ENCODE peak calls at places on chromosomes 13 and 19, in four cellular contexts. W is AG09309, M is IMR-90, S is dorsolateral prefrontal cortex. O is an unnamed sample.

GRCh38 chr19:16076958-16077611 is 790 bp downstream of the TPM4 start:
- DNase-seq in M (no peak), S (no peak), W (no peak), O (no peak)

GRCh38 chr19:48573163-48573505 is 21.2 kb downstream of the SULT2B1 start:
- DNase-seq in S (no peak), M (no peak), W (no peak), O (no peak)

GRCh38 chr13:97660488-97661086 is 226.6 kb downstream of the RAP2A start:
- DNase-seq in W (no peak), S (no peak), M (no peak), O (no peak)

GRCh38 chr19:54803410-54803809 is at the start of gene KIR2DL4:
- DNase-seq in M (no peak), S (no peak), W (no peak), O (no peak)

GRCh38 chr13:27968316-27969072 is 621 bp downstream of the CDX2 start:
- DNase-seq in S (no peak), W (no peak), M (no peak), O (no peak)

GRCh38 chr13:43489168-43489730 is 297.5 kb downstream of the ENOX1 start:
- DNase-seq in S (no peak), M (no peak), W (no peak), O (no peak)

GRCh38 chr13:112671359-112671758 is 18.5 kb upstream of the ATP11A start:
- DNase-seq in M (no peak), W (no peak), S (no peak), O (no peak)

GRCh38 chr13:71492346-71492871 is 374.6 kb downstream of the DACH1 start:
- DNase-seq in M (no peak), S (no peak), W (no peak), O (no peak)

GRCh38 chr13:43129021-43129420 is 105.6 kb downstream of the DNAJC15 start:
- DNase-seq in W (no peak), S (no peak), M (no peak), O (no peak)

GRCh38 chr13:90867336-90867683 is 480.2 kb upstream of the MIR17HG start:
- DNase-seq in M (peak), W (peak), S (no peak), O (peak)

GRCh38 chr13:106357198-106357597 is 178.3 kb downstream of the EFNB2 start:
- DNase-seq in S (no peak), W (no peak), M (peak), O (no peak)

GRCh38 chr13:87680298-87680697 is 9.1 kb downstream of the SLITRK5 start:
- DNase-seq in W (no peak), M (no peak), S (no peak), O (no peak)

GRCh38 chr13:102816633-102817032 is 17.7 kb downstream of the BIVM start:
- DNase-seq in W (no peak), M (no peak), S (no peak), O (no peak)

GRCh38 chr13:26379831-26380230 is 125.9 kb downstream of the CDK8 start:
- DNase-seq in S (no peak), W (no peak), M (no peak), O (no peak)

GRCh38 chr13:30305456-30305855 is 1.9 kb downstream of the KATNAL1 start:
- DNase-seq in S (no peak), M (no peak), W (no peak), O (no peak)

GRCh38 chr19:8515317-8515716 is 1.4 kb upstream of the ZNF414 start:
- DNase-seq in W (no peak), S (no peak), M (no peak), O (no peak)

GRCh38 chr19:9528757-9529336 is 9.6 kb downstream of the ZNF426 start:
- DNase-seq in S (no peak), M (peak), W (no peak), O (no peak)

GRCh38 chr13:91659583-91660415 is 261.4 kb downstream of the GPC5 start:
- DNase-seq in S (no peak), W (no peak), M (no peak), O (no peak)

GRCh38 chr13:26445092-26445491 is 112.4 kb upstream of the WASF3 start:
- DNase-seq in S (no peak), M (no peak), W (no peak), O (no peak)

GRCh38 chr19:3983936-3984583 is 1.2 kb downstream of the EEF2 start:
- DNase-seq in S (no peak), M (peak), W (no peak), O (no peak)

GRCh38 chr13:48571121-48571901 is 38.4 kb upstream of the RCBTB2 start:
- DNase-seq in W (peak), M (peak), S (no peak), O (no peak)

GRCh38 chr13:44814144-44814543 is 175.1 kb downstream of the NUFIP1 start:
- DNase-seq in M (no peak), S (no peak), W (no peak), O (no peak)

GRCh38 chr19:531009-531752 is 379 bp upstream of the CDC34 start:
- DNase-seq in W (no peak), M (peak), S (no peak), O (peak)

DNA sequence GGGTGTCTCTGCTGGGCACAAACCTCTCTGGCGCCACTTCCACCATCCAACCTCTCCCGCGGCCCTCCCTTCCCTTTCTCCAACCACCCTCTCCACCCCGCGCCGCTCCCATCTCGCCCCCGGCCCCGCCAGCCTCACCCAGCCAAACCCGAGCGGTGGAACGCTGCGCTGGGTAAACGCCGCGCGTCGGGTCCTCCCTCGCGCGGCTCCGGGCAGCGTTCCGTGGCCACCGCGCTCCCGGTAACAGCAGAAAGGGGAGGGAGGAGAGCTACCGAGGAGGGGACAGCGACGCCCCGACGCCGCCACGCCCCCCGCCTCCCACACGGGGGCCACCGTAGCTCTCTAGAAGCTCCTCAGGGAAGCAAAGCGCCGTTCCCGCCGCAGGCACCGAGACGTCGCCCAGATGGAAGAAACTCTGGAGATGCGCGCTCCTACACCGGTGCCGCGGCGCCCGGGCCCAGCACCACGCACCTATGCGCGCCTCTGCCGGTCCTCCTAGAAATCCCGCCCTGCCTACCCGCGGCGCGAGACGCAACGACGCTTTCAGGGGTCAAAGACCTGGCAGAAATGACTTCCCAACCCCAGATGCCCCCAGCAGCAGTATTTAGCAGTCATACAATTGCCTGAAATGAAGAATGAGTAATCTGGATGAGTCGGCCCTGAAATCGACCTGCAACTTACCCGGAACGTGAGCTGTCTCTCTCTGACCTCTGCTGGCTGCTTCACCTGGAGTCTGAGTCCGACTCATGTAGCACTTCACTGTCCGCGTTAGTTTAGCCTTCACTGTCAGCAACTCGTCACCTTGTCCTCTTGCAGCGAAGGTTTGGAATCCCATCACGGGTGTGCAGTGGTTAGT is at the start of gene RUBCNL:
- DNase-seq in M (no peak), S (no peak), W (no peak), O (peak)
- TF ChIP-seq CTCF in M (no peak), S (no peak), W (no peak), O (no peak)

GRCh38 chr19:18798384-18799352 is 7.6 kb upstream of the COMP start:
- DNase-seq in S (no peak), M (no peak), W (no peak), O (no peak)
- TF ChIP-seq CTCF in S (no peak), M (no peak), W (no peak), O (peak)

GRCh38 chr19:20245309-20245708 is 78.3 kb downstream of the ZNF486 start:
- DNase-seq in S (no peak), M (no peak), W (no peak), O (no peak)

GRCh38 chr19:20247016-20247683 is 80.1 kb downstream of the ZNF486 start:
- DNase-seq in M (no peak), S (peak), W (no peak), O (peak)

GRCh38 chr19:20256606-20257005 is 89.6 kb downstream of the ZNF486 start:
- DNase-seq in W (no peak), M (no peak), S (no peak), O (no peak)

GRCh38 chr19:20254151-20254550 is 87.1 kb downstream of the ZNF486 start:
- DNase-seq in W (no peak), M (no peak), S (no peak), O (no peak)

DNA sequence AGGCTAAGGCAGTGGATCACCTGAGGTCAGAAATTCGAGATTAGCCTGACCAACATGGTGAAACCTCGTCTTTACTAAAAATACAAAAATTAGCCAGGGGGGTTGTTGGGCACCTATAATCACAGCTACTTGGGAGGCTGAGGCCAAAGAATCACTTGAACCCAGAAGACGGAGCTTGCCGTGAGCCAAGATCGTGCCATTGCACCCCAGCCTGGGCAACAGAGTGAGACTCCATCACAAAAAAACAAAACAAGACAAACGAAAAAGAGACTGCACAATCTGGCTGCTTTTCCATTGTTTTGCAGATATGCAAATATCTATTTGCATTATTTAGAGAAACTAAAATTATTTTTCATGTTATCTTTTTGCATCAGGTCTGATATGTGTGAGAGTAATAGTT is 83.6 kb downstream of the ZNF486 start:
- DNase-seq in M (no peak), W (no peak), S (no peak), O (no peak)
- TF ChIP-seq CTCF in M (no peak), W (no peak), S (no peak), O (no peak)

GRCh38 chr19:18726846-18727245 is 43.4 kb downstream of the CRTC1 start:
- DNase-seq in W (no peak), M (no peak), S (no peak), O (no peak)
- TF ChIP-seq CTCF in W (no peak), M (no peak), S (no peak), O (no peak)

GRCh38 chr13:59012731-59013130 is 1151.0 kb downstream of the DIAPH3 start:
- DNase-seq in M (no peak), S (no peak), W (no peak), O (no peak)
- TF ChIP-seq CTCF in M (no peak), S (no peak), W (no peak), O (no peak)

DNA sequence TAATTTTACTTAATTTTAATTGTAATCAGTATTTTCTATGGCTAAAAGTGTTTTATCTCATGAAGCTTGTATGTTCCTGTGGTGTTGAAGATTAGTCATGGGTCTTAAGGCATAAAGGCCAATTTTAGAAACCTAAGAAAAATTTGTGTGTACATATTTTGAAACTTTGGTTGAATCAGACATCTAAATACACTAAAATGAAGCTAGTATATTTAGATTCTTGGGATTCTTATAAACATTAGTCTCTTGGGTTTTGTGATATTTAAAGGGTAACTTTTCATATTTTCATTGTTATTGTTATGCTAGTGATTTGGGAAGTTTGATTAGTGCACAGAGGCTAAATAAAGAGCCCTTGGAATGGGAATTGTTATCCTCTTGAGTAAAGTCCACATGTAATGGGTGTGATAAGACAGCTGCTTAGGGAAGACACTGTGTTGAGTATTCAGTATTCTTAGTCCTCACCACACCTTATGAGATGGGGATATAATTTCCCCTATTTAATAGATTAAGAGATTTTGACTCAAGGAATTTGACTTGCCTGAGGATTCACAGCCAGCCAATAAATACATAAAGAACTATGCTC is 24.6 kb downstream of the UBA2 start:
- DNase-seq in S (no peak), M (peak), W (no peak), O (no peak)
- TF ChIP-seq CTCF in S (no peak), M (no peak), W (no peak), O (no peak)

GRCh38 chr19:30733826-30734550 is 361.8 kb downstream of the ZNF536 start:
- DNase-seq in M (no peak), W (no peak), S (no peak), O (peak)
- TF ChIP-seq CTCF in M (no peak), W (no peak), S (peak), O (no peak)

DNA sequence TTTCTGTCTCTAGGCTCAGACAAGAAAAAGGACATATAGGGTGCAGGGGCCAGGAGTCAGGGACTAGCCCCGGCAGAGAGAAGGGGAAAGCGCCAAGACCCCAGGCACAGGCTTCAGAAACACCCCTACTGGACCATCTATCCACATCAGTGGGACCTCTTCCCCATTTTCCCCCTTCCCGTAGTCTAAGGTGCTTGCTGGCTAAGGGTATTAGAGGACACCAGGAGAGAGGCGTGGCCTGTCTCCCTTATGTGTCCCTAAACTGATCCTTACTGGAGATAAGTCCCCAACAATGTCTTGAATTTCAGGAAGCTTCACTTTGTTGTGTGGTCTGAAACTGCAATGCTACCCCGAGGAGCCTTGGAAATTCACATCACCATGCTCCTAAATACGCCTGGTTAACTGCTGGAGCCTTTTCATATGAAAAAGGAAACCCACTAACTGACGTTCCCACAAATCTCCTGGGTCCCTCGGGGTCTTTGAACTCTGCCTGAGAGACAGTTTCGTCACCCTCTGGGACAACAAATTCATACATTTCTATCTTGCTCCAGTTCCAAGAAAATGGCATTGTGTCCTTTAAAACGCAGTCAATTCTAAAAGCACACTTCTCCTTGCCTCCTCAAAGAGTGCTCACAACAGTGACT is 197.7 kb downstream of the COL4A1 start:
- DNase-seq in W (no peak), S (no peak), M (no peak), O (no peak)
- TF ChIP-seq CTCF in W (no peak), S (no peak), M (no peak), O (no peak)

O was measured in neural crest cell.